ENCODE peak calls at places on chromosome 20, in five cellular contexts. I is Panc1, Q is bronchial epithelial cell, D is IMR-90, T is SJSA1. A is an unnamed sample. For H3K27me3 and H3K36me3, the result is how much of the 10 kb centered on the place peaks cover.

GRCh38 chr20:1134836-1135235 is 16.4 kb downstream of the PSMF1 start:
- DNase-seq in I (no peak), Q (no peak), T (no peak), D (no peak), A (no peak)

GRCh38 chr20:33677991-33678431 is 3.8 kb upstream of the NECAB3 start:
- DNase-seq in Q (no peak), D (no peak), I (no peak), T (no peak), A (no peak)

GRCh38 chr20:46631874-46632446 is 19.3 kb downstream of the SLC13A3 start:
- DNase-seq in Q (no peak), D (no peak), I (no peak), T (no peak), A (no peak)

GRCh38 chr20:17654649-17655285 is 27.3 kb downstream of the RRBP1 start:
- DNase-seq in I (no peak), D (peak), T (peak), Q (peak), A (no peak)

GRCh38 chr20:7302256-7302655 is 534.8 kb downstream of the BMP2 start:
- DNase-seq in D (no peak), I (no peak), T (no peak), Q (peak), A (no peak)

GRCh38 chr20:18056174-18057105 is 1.3 kb downstream of the OVOL2 start:
- DNase-seq in Q (no peak), D (no peak), T (no peak), I (no peak), A (no peak)

GRCh38 chr20:11229772-11230171 is 556.0 kb upstream of the JAG1 start:
- DNase-seq in I (peak), T (peak), D (peak), Q (peak), A (peak)

GRCh38 chr20:38094373-38094775 is 60.8 kb downstream of the RPRD1B start:
- DNase-seq in I (peak), T (no peak), D (peak), Q (peak), A (no peak)

GRCh38 chr20:24479106-24479505 is 9.7 kb downstream of the SYNDIG1 start:
- DNase-seq in D (no peak), Q (no peak), T (no peak), I (no peak), A (no peak)

GRCh38 chr20:19996970-19997369 is 20.2 kb upstream of the NAA20 start:
- DNase-seq in Q (no peak), T (no peak), I (no peak), D (no peak), A (no peak)

GRCh38 chr20:22836211-22836610 is 198.9 kb upstream of the SSTR4 start:
- DNase-seq in T (peak), Q (peak), I (no peak), D (no peak), A (no peak)

GRCh38 chr20:60389882-60390281 is 431.7 kb downstream of the CDH26 start:
- DNase-seq in I (no peak), D (no peak), T (no peak), Q (no peak), A (no peak)

GRCh38 chr20:1832634-1833033 is 62.6 kb upstream of the SIRPA start:
- DNase-seq in T (peak), I (no peak), Q (no peak), D (no peak), A (no peak)

GRCh38 chr20:63124092-63124781 is 91.7 kb downstream of the YTHDF1 start:
- DNase-seq in T (no peak), I (no peak), Q (no peak), D (peak), A (no peak)

GRCh38 chr20:62791301-62792181 is 4.7 kb upstream of the MRGBP start:
- DNase-seq in T (peak), I (peak), D (peak), Q (peak), A (no peak)

GRCh38 chr20:53845980-53846379 is 224.4 kb downstream of the BCAS1 start:
- DNase-seq in D (no peak), I (no peak), T (no peak), Q (no peak), A (no peak)

GRCh38 chr20:14512856-14513255 is 175.4 kb upstream of the FLRT3 start:
- DNase-seq in I (no peak), Q (no peak), T (no peak), D (no peak), A (no peak)

GRCh38 chr20:5918856-5919633 is 31.3 kb downstream of the TRMT6 start:
- DNase-seq in I (peak), D (peak), T (peak), Q (peak), A (peak)

GRCh38 chr20:49285233-49285668 is 7.4 kb upstream of the ZNFX1 start:
- DNase-seq in D (no peak), I (no peak), T (no peak), Q (no peak), A (no peak)

GRCh38 chr20:6588296-6588695 is 179.2 kb upstream of the BMP2 start:
- DNase-seq in D (peak), Q (peak), T (no peak), I (no peak), A (no peak)

GRCh38 chr20:23091741-23092408 is 5.8 kb upstream of the CD93 start:
- DNase-seq in T (peak), Q (no peak), D (no peak), I (no peak), A (no peak)

GRCh38 chr20:6768228-6769185 is 1.0 kb downstream of the BMP2 start:
- DNase-seq in Q (no peak), T (peak), D (peak), I (no peak), A (no peak)

GRCh38 chr20:35601021-35601973 is 14.3 kb upstream of the SPAG4 start:
- DNase-seq in Q (peak), I (no peak), D (peak), T (peak), A (no peak)

GRCh38 chr20:64055893-64056638 is 6.6 kb upstream of the SOX18 start:
- DNase-seq in T (peak), Q (no peak), I (no peak), D (peak), A (no peak)

GRCh38 chr20:63641146-63641791 is 12.0 kb downstream of the STMN3 start:
- DNase-seq in I (no peak), T (no peak), D (no peak), Q (peak), A (no peak)

GRCh38 chr20:52490715-52491430 is 299.3 kb upstream of the ZFP64 start:
- DNase-seq in I (no peak), D (peak), T (peak), Q (peak), A (peak)

GRCh38 chr20:61434361-61434781 is 182.3 kb downstream of the CDH4 start:
- DNase-seq in D (peak), I (no peak), T (no peak), Q (no peak), A (no peak)

GRCh38 chr20:21136015-21136732 is 10.3 kb downstream of the KIZ start:
- DNase-seq in I (no peak), Q (no peak), D (no peak), T (no peak), A (no peak)

GRCh38 chr20:53842301-53843099 is 227.9 kb downstream of the BCAS1 start:
- DNase-seq in Q (no peak), T (no peak), I (no peak), D (no peak), A (no peak)

GRCh38 chr20:46928580-46929132 is 34.0 kb downstream of the EYA2 start:
- DNase-seq in Q (no peak), D (peak), T (no peak), I (no peak), A (no peak)

GRCh38 chr20:32465092-32465900 is 107.2 kb downstream of the ASXL1 start:
- DNase-seq in Q (no peak), D (peak), I (no peak), T (peak), A (peak)

GRCh38 chr20:24948939-24949679 is at the start of gene CST7:
- DNase-seq in Q (no peak), I (no peak), T (no peak), D (no peak), A (no peak)

GRCh38 chr20:9515761-9516657 is 1.6 kb downstream of the LAMP5 start:
- DNase-seq in I (no peak), Q (peak), T (no peak), D (no peak), A (no peak)
- H3K4me3 ChIP-seq in I (peak), Q (no peak), T (no peak), D (no peak), A (no peak)

GRCh38 chr20:50342638-50343102 is 152.0 kb downstream of the CEBPB start:
- DNase-seq in Q (no peak), I (no peak), T (no peak), D (no peak), A (no peak)
- H3K27me3 ChIP-seq in Q (under half), I (under half), T (under half), D (under half), A (under half)

DNA sequence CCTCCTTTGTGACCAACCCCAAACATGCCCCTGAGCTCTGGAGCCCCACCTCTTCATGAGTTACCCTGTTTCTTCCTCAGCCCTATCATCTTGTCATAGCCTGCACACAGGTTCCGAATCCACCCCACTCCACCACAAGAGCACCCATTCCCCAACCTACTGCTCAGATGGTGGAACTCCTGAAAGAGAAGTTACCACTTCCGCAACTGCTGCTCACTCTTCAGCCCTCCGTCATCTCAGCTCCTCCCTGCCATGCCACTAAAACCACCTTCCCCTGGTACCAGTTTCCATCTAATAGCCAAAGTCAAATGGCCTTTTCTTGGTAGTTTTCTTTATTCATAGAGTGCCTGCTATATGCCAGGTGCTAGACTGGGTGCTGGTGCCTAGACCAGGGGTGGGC is 3.9 kb downstream of the RAB22A start:
- DNase-seq in I (no peak), D (no peak), T (no peak), Q (no peak), A (no peak)
- H3K36me3 ChIP-seq in I (under half), D (under half), T (half or more), Q (under half), A (under half)

GRCh38 chr20:44598413-44599290 is 16.3 kb downstream of the PKIG start:
- DNase-seq in I (no peak), T (no peak), D (no peak), Q (no peak), A (no peak)
- H3K4me3 ChIP-seq in I (no peak), T (no peak), D (no peak), Q (no peak), A (no peak)

GRCh38 chr20:3741846-3742458 is 9.5 kb downstream of the HSPA12B start:
- DNase-seq in Q (no peak), D (no peak), I (no peak), T (no peak), A (no peak)

GRCh38 chr20:3745686-3746173 is 13.2 kb downstream of the HSPA12B start:
- DNase-seq in Q (no peak), D (no peak), T (no peak), I (no peak), A (no peak)

GRCh38 chr20:3744806-3745685 is 12.6 kb downstream of the HSPA12B start:
- DNase-seq in Q (peak), I (peak), T (no peak), D (no peak), A (no peak)

GRCh38 chr20:3743251-3743650 is 10.8 kb downstream of the HSPA12B start:
- DNase-seq in D (no peak), I (no peak), Q (no peak), T (no peak), A (no peak)

GRCh38 chr20:3744037-3744436 is 11.6 kb downstream of the HSPA12B start:
- DNase-seq in Q (no peak), T (no peak), D (no peak), I (no peak), A (no peak)
- H3K27me3 ChIP-seq in Q (under half), T (under half), D (under half), I (under half), A (under half)

DNA sequence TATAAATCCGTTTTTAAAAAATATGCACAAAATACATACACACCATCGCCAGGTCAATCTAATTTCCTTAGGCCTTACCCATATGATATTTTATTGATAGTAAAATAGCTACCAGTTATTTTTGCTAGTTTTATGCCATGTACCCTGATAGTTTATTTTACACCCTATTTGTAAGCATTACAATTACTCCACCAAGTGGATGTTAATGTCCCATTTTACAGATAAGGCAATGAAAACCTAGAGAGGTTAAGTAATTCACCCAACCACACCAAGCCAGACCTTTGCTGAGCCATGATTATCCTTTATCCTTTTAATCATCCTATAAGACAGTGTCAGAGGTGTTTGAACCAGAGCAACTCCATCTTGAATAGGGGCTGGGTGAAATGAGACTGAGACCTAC is 86.8 kb downstream of the CBLN4 start:
- DNase-seq in Q (no peak), D (no peak), I (no peak), T (no peak), A (no peak)
- H3K36me3 ChIP-seq in Q (under half), D (under half), I (under half), T (under half), A (under half)

GRCh38 chr20:40744072-40744471 is 55.0 kb upstream of the MAFB start:
- DNase-seq in I (no peak), D (no peak), Q (no peak), T (no peak), A (no peak)

GRCh38 chr20:40748182-40748581 is 59.1 kb upstream of the MAFB start:
- DNase-seq in Q (no peak), I (no peak), T (no peak), D (no peak), A (no peak)

GRCh38 chr20:40743172-40743775 is 54.2 kb upstream of the MAFB start:
- DNase-seq in T (no peak), Q (no peak), I (no peak), D (no peak), A (no peak)

GRCh38 chr20:40741507-40742106 is 52.6 kb upstream of the MAFB start:
- DNase-seq in Q (peak), I (peak), D (peak), T (peak), A (no peak)

GRCh38 chr20:40744494-40745175 is 55.6 kb upstream of the MAFB start:
- DNase-seq in I (no peak), T (no peak), Q (no peak), D (no peak), A (no peak)
- H3K4me3 ChIP-seq in I (no peak), T (no peak), Q (no peak), D (no peak), A (no peak)

GRCh38 chr20:51021067-51022025 is 1.6 kb downstream of the KCNG1 start:
- DNase-seq in D (peak), Q (peak), I (no peak), T (no peak), A (no peak)

GRCh38 chr20:51020657-51021056 is 2.2 kb downstream of the KCNG1 start:
- DNase-seq in I (no peak), Q (no peak), T (no peak), D (no peak), A (no peak)

GRCh38 chr20:51017313-51017712 is 5.6 kb downstream of the KCNG1 start:
- DNase-seq in D (no peak), T (no peak), Q (no peak), I (no peak), A (no peak)

GRCh38 chr20:51022227-51022802 is 592 bp downstream of the KCNG1 start:
- DNase-seq in T (peak), D (no peak), Q (no peak), I (no peak), A (no peak)

GRCh38 chr20:51019598-51020592 is 3.0 kb downstream of the KCNG1 start:
- DNase-seq in D (no peak), I (no peak), T (no peak), Q (peak), A (no peak)
- H3K27me3 ChIP-seq in D (under half), I (under half), T (under half), Q (under half), A (under half)

A was measured in kidney epithelial cell.